ENCODE peak calls at places on chromosomes 7 and 10, in four cellular contexts. One of them, this sample, is unnamed.
A peak's percentile ranks its signal among the peaks of the same experiment; 100 is the strongest.

GRCh38 chr10:409403-410040 is 274.3 kb downstream of the ZMYND11 start:
- DNase-seq in HCT116: no peak
- DNase-seq in K562: no peak
- DNase-seq in A549: no peak
- DNase-seq in this sample: no peak

GRCh38 chr7:66554326-66554725 is 74.4 kb upstream of the KCTD7 start:
- DNase-seq in HCT116: no peak
- DNase-seq in K562: no peak
- DNase-seq in A549: no peak
- DNase-seq in this sample: no peak

GRCh38 chr7:69608878-69609277 is 10.6 kb downstream of the AUTS2 start:
- DNase-seq in HCT116: no peak
- DNase-seq in K562: no peak
- DNase-seq in A549: no peak
- DNase-seq in this sample: no peak

GRCh38 chr7:158819571-158820203 is 9.6 kb downstream of the ESYT2 start:
- DNase-seq in HCT116: no peak
- DNase-seq in K562: peak; percentile 78
- DNase-seq in A549: no peak
- DNase-seq in this sample: peak; percentile 75

GRCh38 chr10:11178606-11179221 is 161.0 kb downstream of the CELF2 start:
- DNase-seq in HCT116: no peak
- DNase-seq in K562: peak; percentile 96
- DNase-seq in A549: no peak
- DNase-seq in this sample: peak; percentile 95

GRCh38 chr10:47364911-47365310 is 16.7 kb downstream of the RBP3 start:
- DNase-seq in HCT116: no peak
- DNase-seq in K562: no peak
- DNase-seq in A549: no peak
- DNase-seq in this sample: no peak

GRCh38 chr7:151642746-151643145 is 123.1 kb upstream of the RHEB start:
- DNase-seq in HCT116: no peak
- DNase-seq in K562: no peak
- DNase-seq in A549: no peak
- DNase-seq in this sample: no peak

GRCh38 chr7:4279210-4279609 is 402.9 kb upstream of the FOXK1 start:
- DNase-seq in HCT116: no peak
- DNase-seq in K562: no peak
- DNase-seq in A549: no peak
- DNase-seq in this sample: peak; percentile 13

GRCh38 chr7:140876519-140877248 is 48.0 kb downstream of the BRAF start:
- DNase-seq in HCT116: no peak
- DNase-seq in K562: no peak
- DNase-seq in A549: no peak
- DNase-seq in this sample: peak; percentile 78

GRCh38 chr7:8443871-8444756 is 10.7 kb downstream of the NXPH1 start:
- DNase-seq in HCT116: no peak
- DNase-seq in K562: no peak
- DNase-seq in A549: no peak
- DNase-seq in this sample: no peak

GRCh38 chr10:106661767-106662140 is 502.8 kb downstream of the SORCS1 start:
- DNase-seq in HCT116: no peak
- DNase-seq in K562: no peak
- DNase-seq in A549: no peak
- DNase-seq in this sample: no peak

GRCh38 chr10:90571876-90572275 is 286.0 kb downstream of the HTR7 start:
- DNase-seq in HCT116: no peak
- DNase-seq in K562: no peak
- DNase-seq in A549: no peak
- DNase-seq in this sample: no peak

GRCh38 chr10:127000598-127000997 is 95.4 kb downstream of the DOCK1 start:
- DNase-seq in HCT116: no peak
- DNase-seq in K562: peak; percentile 1
- DNase-seq in A549: no peak
- DNase-seq in this sample: no peak

GRCh38 chr7:51647931-51648351 is 331.3 kb upstream of the COBL start:
- DNase-seq in HCT116: no peak
- DNase-seq in K562: no peak
- DNase-seq in A549: no peak
- DNase-seq in this sample: no peak

GRCh38 chr10:131865223-131865917 is 35.4 kb upstream of the PPP2R2D start:
- DNase-seq in HCT116: no peak
- DNase-seq in K562: no peak
- DNase-seq in A549: no peak
- DNase-seq in this sample: no peak

GRCh38 chr7:141074162-141074989 is 512 bp downstream of the TMEM178B start:
- DNase-seq in HCT116: no peak
- DNase-seq in K562: no peak
- DNase-seq in A549: no peak
- DNase-seq in this sample: no peak

GRCh38 chr7:106367018-106367420 is 82.2 kb upstream of the NAMPT start:
- DNase-seq in HCT116: no peak
- DNase-seq in K562: peak; percentile 77
- DNase-seq in A549: no peak
- DNase-seq in this sample: peak; percentile 73

GRCh38 chr10:102069066-102069465 is 3.9 kb downstream of the HPS6 start:
- DNase-seq in HCT116: no peak
- DNase-seq in K562: no peak
- DNase-seq in A549: no peak
- DNase-seq in this sample: peak; percentile 58

GRCh38 chr7:75795831-75796285 is 17.7 kb downstream of the CCL24 start:
- DNase-seq in HCT116: no peak
- DNase-seq in K562: peak; percentile 61
- DNase-seq in A549: no peak
- DNase-seq in this sample: peak; percentile 72

GRCh38 chr7:7702826-7703225 is 15.6 kb downstream of the RPA3 start:
- DNase-seq in HCT116: no peak
- DNase-seq in K562: no peak
- DNase-seq in A549: no peak
- DNase-seq in this sample: no peak

GRCh38 chr7:90726120-90726519 is 130.0 kb downstream of the CDK14 start:
- DNase-seq in HCT116: no peak
- DNase-seq in K562: no peak
- DNase-seq in A549: no peak
- DNase-seq in this sample: no peak

GRCh38 chr10:73879296-73880173 is 5.2 kb upstream of the CAMK2G start:
- DNase-seq in HCT116: peak; percentile 81
- DNase-seq in K562: peak; percentile 98
- DNase-seq in A549: peak; percentile 75
- DNase-seq in this sample: peak; percentile 95

GRCh38 chr7:155979994-155980393 is 167.7 kb upstream of the SHH start:
- DNase-seq in HCT116: no peak
- DNase-seq in K562: no peak
- DNase-seq in A549: no peak
- DNase-seq in this sample: no peak

GRCh38 chr7:47814905-47815613 is 133.2 kb downstream of the PKD1L1 start:
- DNase-seq in HCT116: no peak
- DNase-seq in K562: no peak
- DNase-seq in A549: no peak
- DNase-seq in this sample: no peak

GRCh38 chr7:70728873-70729552 is 402.9 kb upstream of the GALNT17 start:
- DNase-seq in HCT116: no peak
- DNase-seq in K562: no peak
- DNase-seq in A549: no peak
- DNase-seq in this sample: no peak

GRCh38 chr7:140121321-140121720 is 55.5 kb downstream of the KDM7A start:
- DNase-seq in HCT116: no peak
- DNase-seq in K562: no peak
- DNase-seq in A549: no peak
- DNase-seq in this sample: no peak

GRCh38 chr10:124642076-124642710 is 102.0 kb downstream of the FAM53B start:
- DNase-seq in HCT116: no peak
- DNase-seq in K562: no peak
- DNase-seq in A549: no peak
- DNase-seq in this sample: peak; percentile 78

GRCh38 chr7:132751282-132751647 is 175.0 kb upstream of the PLXNA4 start:
- DNase-seq in HCT116: no peak
- DNase-seq in K562: no peak
- DNase-seq in A549: no peak
- DNase-seq in this sample: no peak

GRCh38 chr7:92159-92767 is 100.1 kb upstream of the FAM20C start:
- DNase-seq in HCT116: no peak
- DNase-seq in K562: no peak
- DNase-seq in A549: no peak
- DNase-seq in this sample: no peak

GRCh38 chr10:33252794-33253203 is 81.7 kb downstream of the NRP1 start:
- DNase-seq in HCT116: no peak
- DNase-seq in K562: no peak
- DNase-seq in A549: peak; percentile 43
- DNase-seq in this sample: no peak

GRCh38 chr10:33416691-33417090 is 82.2 kb upstream of the NRP1 start:
- DNase-seq in HCT116: no peak
- DNase-seq in K562: no peak
- DNase-seq in A549: no peak
- DNase-seq in this sample: no peak

GRCh38 chr10:3877092-3878000 is 92.3 kb upstream of the KLF6 start:
- DNase-seq in HCT116: no peak
- DNase-seq in K562: no peak
- DNase-seq in A549: no peak
- DNase-seq in this sample: no peak

GRCh38 chr7:28754027-28754426 is 204.1 kb downstream of the TRIL start:
- DNase-seq in HCT116: no peak
- DNase-seq in K562: no peak
- DNase-seq in A549: peak; percentile 9
- DNase-seq in this sample: no peak
- TF ChIP-seq MAX in HCT116: no peak
- TF ChIP-seq MAX in K562: no peak
- TF ChIP-seq MAX in A549: no peak
- TF ChIP-seq MAX in this sample: no peak

GRCh38 chr10:12637649-12638048 is 288.3 kb downstream of the CAMK1D start:
- DNase-seq in HCT116: no peak
- DNase-seq in K562: no peak
- DNase-seq in A549: no peak
- DNase-seq in this sample: no peak

GRCh38 chr10:12634532-12634931 is 285.2 kb downstream of the CAMK1D start:
- DNase-seq in HCT116: no peak
- DNase-seq in K562: no peak
- DNase-seq in A549: no peak
- DNase-seq in this sample: no peak

GRCh38 chr10:12636585-12636984 is 287.2 kb downstream of the CAMK1D start:
- DNase-seq in HCT116: no peak
- DNase-seq in K562: no peak
- DNase-seq in A549: no peak
- DNase-seq in this sample: no peak

GRCh38 chr10:12633776-12634390 is 284.5 kb downstream of the CAMK1D start:
- DNase-seq in HCT116: no peak
- DNase-seq in K562: no peak
- DNase-seq in A549: no peak
- DNase-seq in this sample: no peak

DNA sequence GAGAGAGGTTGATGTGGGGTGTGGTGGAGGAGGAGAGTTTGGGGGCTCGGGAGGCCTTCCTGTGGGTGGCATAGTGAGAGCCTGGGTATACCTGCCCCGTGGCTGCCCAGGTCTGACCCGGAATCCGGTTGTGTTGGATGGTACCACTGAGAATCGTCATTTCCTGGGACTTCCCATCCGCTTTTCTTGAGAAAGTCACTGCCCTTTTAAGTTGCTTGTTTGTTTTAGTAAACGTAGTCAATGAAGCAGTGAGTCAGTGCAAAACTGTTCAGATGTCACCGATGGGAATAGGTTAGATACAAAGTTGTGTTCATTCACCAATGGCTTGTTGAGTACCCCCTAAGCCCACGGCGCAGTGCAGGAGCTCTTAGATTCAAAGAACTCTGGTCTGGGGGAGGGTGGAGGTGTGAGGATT is 285.8 kb downstream of the CAMK1D start:
- DNase-seq in HCT116: no peak
- DNase-seq in K562: no peak
- DNase-seq in A549: peak; percentile 32
- DNase-seq in this sample: no peak
- TF ChIP-seq MAX in HCT116: no peak
- TF ChIP-seq MAX in K562: no peak
- TF ChIP-seq MAX in A549: no peak
- TF ChIP-seq MAX in this sample: no peak

DNA sequence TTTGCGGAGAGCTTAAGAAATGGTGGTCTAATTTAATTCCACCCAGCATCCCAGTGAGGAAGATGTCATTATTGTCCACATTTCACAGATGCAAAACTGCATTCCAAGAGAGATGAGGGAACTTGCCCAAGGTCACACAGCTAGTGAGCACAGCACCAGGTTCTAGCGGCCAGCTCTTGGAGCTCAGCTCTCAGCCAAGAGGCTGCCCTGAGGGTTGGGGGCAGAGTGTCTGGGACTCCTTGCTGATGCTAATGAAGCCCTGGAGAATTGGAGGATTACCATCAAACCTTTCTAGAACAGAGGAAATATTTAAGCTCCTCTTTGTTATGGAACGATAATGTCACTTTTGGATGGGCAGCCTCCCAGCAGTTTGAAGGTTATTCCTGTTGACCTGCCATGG is 48.0 kb downstream of the PLPP4 start:
- DNase-seq in HCT116: no peak
- DNase-seq in K562: no peak
- DNase-seq in A549: no peak
- DNase-seq in this sample: no peak
- TF ChIP-seq MAX in HCT116: no peak
- TF ChIP-seq MAX in K562: no peak
- TF ChIP-seq MAX in A549: no peak
- TF ChIP-seq MAX in this sample: no peak

DNA sequence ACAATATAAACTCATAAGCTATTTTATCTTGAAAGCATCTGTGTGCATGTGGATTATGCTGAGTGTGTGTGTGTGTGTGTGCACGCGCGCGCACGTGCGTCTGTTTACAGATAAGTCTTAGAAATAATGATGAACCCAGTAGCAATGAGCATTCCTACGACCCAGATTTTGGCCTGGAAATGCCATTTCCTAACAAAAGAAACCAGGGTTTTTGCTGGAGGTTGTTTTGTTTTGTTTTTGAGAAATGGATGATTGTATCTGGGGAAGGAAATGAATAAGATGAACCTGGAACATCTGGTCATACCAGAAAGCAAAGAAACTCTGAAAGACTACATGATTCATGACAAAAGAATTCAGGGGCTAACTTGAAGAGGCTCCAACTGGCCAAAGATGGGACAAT is 22.1 kb upstream of the LMOD2 start:
- DNase-seq in HCT116: no peak
- DNase-seq in K562: no peak
- DNase-seq in A549: no peak
- DNase-seq in this sample: no peak
- TF ChIP-seq MAX in HCT116: no peak
- TF ChIP-seq MAX in K562: no peak
- TF ChIP-seq MAX in A549: no peak
- TF ChIP-seq MAX in this sample: no peak

GRCh38 chr10:98339790-98340189 is 71.8 kb upstream of the LOXL4 start:
- DNase-seq in HCT116: no peak
- DNase-seq in K562: no peak
- DNase-seq in A549: no peak
- DNase-seq in this sample: no peak

GRCh38 chr10:98346847-98347246 is 68.1 kb downstream of the PYROXD2 start:
- DNase-seq in HCT116: no peak
- DNase-seq in K562: no peak
- DNase-seq in A549: no peak
- DNase-seq in this sample: no peak

GRCh38 chr10:98340261-98340675 is 72.3 kb upstream of the LOXL4 start:
- DNase-seq in HCT116: no peak
- DNase-seq in K562: no peak
- DNase-seq in A549: no peak
- DNase-seq in this sample: no peak

GRCh38 chr10:98340946-98341345 is 73.0 kb upstream of the LOXL4 start:
- DNase-seq in HCT116: no peak
- DNase-seq in K562: no peak
- DNase-seq in A549: no peak
- DNase-seq in this sample: peak; percentile 56

GRCh38 chr10:98344589-98345038 is 70.4 kb downstream of the PYROXD2 start:
- DNase-seq in HCT116: no peak
- DNase-seq in K562: no peak
- DNase-seq in A549: no peak
- DNase-seq in this sample: no peak
- TF ChIP-seq MAX in HCT116: no peak
- TF ChIP-seq MAX in K562: no peak
- TF ChIP-seq MAX in A549: no peak
- TF ChIP-seq MAX in this sample: no peak